ENCODE peak calls at places on chromosomes 1 and 21, in five cellular contexts. One of them, this sample, is unnamed.
A peak's percentile ranks its signal among the peaks of the same experiment; 100 is the strongest.

GRCh38 chr21:43645414-43645891 is 13.8 kb downstream of the HSF2BP start:
- DNase-seq in psoas muscle: no peak
- DNase-seq in cardiac muscle cell: peak; percentile 71
- DNase-seq in brain microvascular endothelial cell: peak; percentile 84
- DNase-seq in aorta: no peak
- DNase-seq in this sample: no peak

GRCh38 chr21:38533887-38534286 is 35.6 kb upstream of the ERG start:
- DNase-seq in cardiac muscle cell: peak; percentile 63
- DNase-seq in brain microvascular endothelial cell: no peak
- DNase-seq in aorta: no peak
- DNase-seq in psoas muscle: no peak
- DNase-seq in this sample: no peak

GRCh38 chr1:56710646-56711045 is 65.5 kb downstream of the PRKAA2 start:
- DNase-seq in cardiac muscle cell: no peak
- DNase-seq in brain microvascular endothelial cell: peak; percentile 29
- DNase-seq in psoas muscle: no peak
- DNase-seq in aorta: no peak
- DNase-seq in this sample: no peak

GRCh38 chr1:145784409-145784808 is 39.5 kb downstream of the RNF115 start:
- DNase-seq in aorta: no peak
- DNase-seq in brain microvascular endothelial cell: no peak
- DNase-seq in psoas muscle: no peak
- DNase-seq in cardiac muscle cell: peak; percentile 26
- DNase-seq in this sample: no peak

GRCh38 chr1:41811978-41812852 is 106.5 kb downstream of the HIVEP3 start:
- DNase-seq in brain microvascular endothelial cell: peak; percentile 94
- DNase-seq in aorta: no peak
- DNase-seq in psoas muscle: peak; percentile 46
- DNase-seq in cardiac muscle cell: peak; percentile 68
- DNase-seq in this sample: peak; percentile 60

GRCh38 chr21:45407629-45408247 is 2.8 kb downstream of the COL18A1 start:
- DNase-seq in brain microvascular endothelial cell: no peak
- DNase-seq in psoas muscle: peak; percentile 11
- DNase-seq in cardiac muscle cell: no peak
- DNase-seq in aorta: peak; percentile 42
- DNase-seq in this sample: peak; percentile 10

GRCh38 chr1:51527144-51527543 is 8.1 kb upstream of the EPS15 start:
- DNase-seq in cardiac muscle cell: no peak
- DNase-seq in psoas muscle: no peak
- DNase-seq in aorta: no peak
- DNase-seq in brain microvascular endothelial cell: no peak
- DNase-seq in this sample: no peak

GRCh38 chr1:158007949-158008386 is 14.5 kb downstream of the KIRREL1 start:
- DNase-seq in aorta: no peak
- DNase-seq in brain microvascular endothelial cell: no peak
- DNase-seq in psoas muscle: no peak
- DNase-seq in cardiac muscle cell: no peak
- DNase-seq in this sample: no peak

GRCh38 chr21:45581322-45581712 is 39.1 kb upstream of the SLC19A1 start:
- DNase-seq in aorta: no peak
- DNase-seq in brain microvascular endothelial cell: no peak
- DNase-seq in cardiac muscle cell: no peak
- DNase-seq in psoas muscle: no peak
- DNase-seq in this sample: no peak

GRCh38 chr1:59146056-59146455 is 150.8 kb upstream of the FGGY start:
- DNase-seq in cardiac muscle cell: no peak
- DNase-seq in brain microvascular endothelial cell: no peak
- DNase-seq in aorta: no peak
- DNase-seq in psoas muscle: no peak
- DNase-seq in this sample: no peak

GRCh38 chr21:32719085-32719484 is 8.7 kb downstream of the SYNJ1 start:
- DNase-seq in aorta: no peak
- DNase-seq in brain microvascular endothelial cell: no peak
- DNase-seq in psoas muscle: no peak
- DNase-seq in cardiac muscle cell: no peak
- DNase-seq in this sample: no peak

GRCh38 chr1:22257286-22258275 is 114.7 kb upstream of the WNT4 start:
- DNase-seq in cardiac muscle cell: no peak
- DNase-seq in brain microvascular endothelial cell: no peak
- DNase-seq in psoas muscle: no peak
- DNase-seq in aorta: no peak
- DNase-seq in this sample: no peak

GRCh38 chr1:63746129-63746864 is 27.5 kb upstream of the ROR1 start:
- DNase-seq in aorta: no peak
- DNase-seq in brain microvascular endothelial cell: peak; percentile 99
- DNase-seq in cardiac muscle cell: peak; percentile 64
- DNase-seq in psoas muscle: no peak
- DNase-seq in this sample: no peak

GRCh38 chr1:206715552-206716518 is 31.1 kb downstream of the MAPKAPK2 start:
- DNase-seq in psoas muscle: no peak
- DNase-seq in brain microvascular endothelial cell: no peak
- DNase-seq in aorta: no peak
- DNase-seq in cardiac muscle cell: no peak
- DNase-seq in this sample: peak; percentile 38

GRCh38 chr1:40232444-40232843 is 15.3 kb upstream of the TMCO2 start:
- DNase-seq in cardiac muscle cell: no peak
- DNase-seq in aorta: no peak
- DNase-seq in brain microvascular endothelial cell: no peak
- DNase-seq in psoas muscle: no peak
- DNase-seq in this sample: peak; percentile 42

GRCh38 chr1:94792876-94793605 is 27.1 kb upstream of the SLC44A3 start:
- DNase-seq in cardiac muscle cell: no peak
- DNase-seq in aorta: no peak
- DNase-seq in psoas muscle: no peak
- DNase-seq in brain microvascular endothelial cell: peak; percentile 60
- DNase-seq in this sample: no peak

GRCh38 chr1:54105736-54106269 is 47.0 kb downstream of the CDCP2 start:
- DNase-seq in aorta: no peak
- DNase-seq in brain microvascular endothelial cell: no peak
- DNase-seq in cardiac muscle cell: no peak
- DNase-seq in psoas muscle: no peak
- DNase-seq in this sample: no peak

GRCh38 chr21:39341249-39341923 is 7.5 kb downstream of the HMGN1 start:
- DNase-seq in psoas muscle: no peak
- DNase-seq in brain microvascular endothelial cell: no peak
- DNase-seq in aorta: no peak
- DNase-seq in cardiac muscle cell: no peak
- DNase-seq in this sample: no peak

GRCh38 chr1:109801791-109802135 is 38.0 kb upstream of the EPS8L3 start:
- DNase-seq in cardiac muscle cell: no peak
- DNase-seq in psoas muscle: no peak
- DNase-seq in brain microvascular endothelial cell: no peak
- DNase-seq in aorta: peak; percentile 47
- DNase-seq in this sample: no peak

GRCh38 chr1:245546875-245547274 is 392.1 kb downstream of the KIF26B start:
- DNase-seq in aorta: no peak
- DNase-seq in cardiac muscle cell: no peak
- DNase-seq in brain microvascular endothelial cell: no peak
- DNase-seq in psoas muscle: no peak
- DNase-seq in this sample: no peak

GRCh38 chr1:22283596-22283995 is 140.7 kb upstream of the WNT4 start:
- DNase-seq in psoas muscle: no peak
- DNase-seq in cardiac muscle cell: no peak
- DNase-seq in aorta: no peak
- DNase-seq in brain microvascular endothelial cell: no peak
- DNase-seq in this sample: no peak

GRCh38 chr1:77989762-77990161 is 10.9 kb upstream of the FUBP1 start:
- DNase-seq in psoas muscle: no peak
- DNase-seq in aorta: no peak
- DNase-seq in brain microvascular endothelial cell: no peak
- DNase-seq in cardiac muscle cell: no peak
- DNase-seq in this sample: no peak

GRCh38 chr1:226973371-226973897 is 33.3 kb downstream of the COQ8A start:
- DNase-seq in brain microvascular endothelial cell: no peak
- DNase-seq in aorta: no peak
- DNase-seq in psoas muscle: peak; percentile 73
- DNase-seq in cardiac muscle cell: no peak
- DNase-seq in this sample: no peak

GRCh38 chr1:30908886-30909777 is 574 bp upstream of the SDC3 start:
- DNase-seq in cardiac muscle cell: peak; percentile 46
- DNase-seq in brain microvascular endothelial cell: no peak
- DNase-seq in aorta: peak; percentile 78
- DNase-seq in psoas muscle: no peak
- DNase-seq in this sample: no peak

GRCh38 chr1:113153116-113153803 is 80.3 kb downstream of the LRIG2 start:
- DNase-seq in cardiac muscle cell: peak; percentile 6
- DNase-seq in brain microvascular endothelial cell: no peak
- DNase-seq in aorta: no peak
- DNase-seq in psoas muscle: no peak
- DNase-seq in this sample: no peak

GRCh38 chr1:17630048-17630830 is 90.7 kb downstream of the ARHGEF10L start:
- DNase-seq in aorta: peak; percentile 84
- DNase-seq in cardiac muscle cell: no peak
- DNase-seq in psoas muscle: peak; percentile 69
- DNase-seq in brain microvascular endothelial cell: no peak
- DNase-seq in this sample: no peak

GRCh38 chr1:86965012-86965826 is 50.8 kb downstream of the HS2ST1 start:
- DNase-seq in brain microvascular endothelial cell: peak; percentile 42
- DNase-seq in aorta: no peak
- DNase-seq in psoas muscle: no peak
- DNase-seq in cardiac muscle cell: peak; percentile 31
- DNase-seq in this sample: no peak

GRCh38 chr1:54774820-54775498 is 10.6 kb upstream of the PARS2 start:
- DNase-seq in psoas muscle: no peak
- DNase-seq in aorta: no peak
- DNase-seq in brain microvascular endothelial cell: peak; percentile 6
- DNase-seq in cardiac muscle cell: peak; percentile 33
- DNase-seq in this sample: no peak

GRCh38 chr1:8419861-8420260 is 101.9 kb downstream of the SLC45A1 start:
- DNase-seq in brain microvascular endothelial cell: no peak
- DNase-seq in psoas muscle: no peak
- DNase-seq in aorta: no peak
- DNase-seq in cardiac muscle cell: no peak
- DNase-seq in this sample: no peak

GRCh38 chr1:36225298-36225899 is 1.2 kb downstream of the THRAP3 start:
- DNase-seq in aorta: no peak
- DNase-seq in cardiac muscle cell: no peak
- DNase-seq in brain microvascular endothelial cell: no peak
- DNase-seq in psoas muscle: no peak
- DNase-seq in this sample: no peak

GRCh38 chr1:11653101-11653601 is 1.1 kb downstream of the FBXO2 start:
- DNase-seq in aorta: no peak
- DNase-seq in brain microvascular endothelial cell: no peak
- DNase-seq in psoas muscle: no peak
- DNase-seq in cardiac muscle cell: no peak
- DNase-seq in this sample: no peak

GRCh38 chr1:244010191-244010590 is 40.9 kb upstream of the ZBTB18 start:
- DNase-seq in cardiac muscle cell: no peak
- DNase-seq in aorta: no peak
- DNase-seq in psoas muscle: no peak
- DNase-seq in brain microvascular endothelial cell: no peak
- DNase-seq in this sample: no peak

GRCh38 chr1:111679541-111679940 is 59.7 kb downstream of the INKA2 start:
- DNase-seq in cardiac muscle cell: no peak
- DNase-seq in brain microvascular endothelial cell: no peak
- DNase-seq in aorta: no peak
- DNase-seq in psoas muscle: no peak
- DNase-seq in this sample: no peak

GRCh38 chr1:43329995-43330751 is 7.4 kb upstream of the MPL start:
- DNase-seq in psoas muscle: peak; percentile 64
- DNase-seq in aorta: peak; percentile 85
- DNase-seq in cardiac muscle cell: no peak
- DNase-seq in brain microvascular endothelial cell: peak; percentile 89
- DNase-seq in this sample: no peak

GRCh38 chr1:93350322-93350721 is 4.6 kb downstream of the DR1 start:
- DNase-seq in brain microvascular endothelial cell: no peak
- DNase-seq in aorta: no peak
- DNase-seq in cardiac muscle cell: no peak
- DNase-seq in psoas muscle: no peak
- DNase-seq in this sample: no peak
- H3K27ac ChIP-seq in brain microvascular endothelial cell: no peak overlapping the region
- H3K27ac ChIP-seq in aorta: no peak overlapping the region
- H3K27ac ChIP-seq in cardiac muscle cell: no peak overlapping the region
- H3K27ac ChIP-seq in psoas muscle: peak overlapping the region; percentile 94
- H3K27ac ChIP-seq in this sample: no peak overlapping the region

DNA sequence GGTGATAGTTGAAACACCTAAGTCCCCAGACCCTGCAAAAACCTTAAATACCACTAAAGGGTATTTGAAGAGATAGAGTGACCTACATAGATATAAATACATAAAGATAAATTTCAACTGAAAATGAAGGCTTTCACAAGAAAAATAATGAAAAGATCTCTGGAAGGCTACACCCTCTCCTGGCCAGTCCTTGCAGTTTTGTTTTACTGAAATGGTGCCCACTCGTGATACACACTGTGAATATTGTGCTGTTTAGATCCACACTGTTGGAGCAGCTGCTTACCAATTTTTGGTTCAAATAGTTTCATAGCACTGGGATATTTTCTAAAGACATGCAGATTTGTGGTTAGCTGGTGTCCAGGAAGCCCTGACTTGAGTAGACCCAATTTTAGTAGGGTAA is 31.5 kb upstream of the RNF187 start:
- DNase-seq in cardiac muscle cell: no peak
- DNase-seq in brain microvascular endothelial cell: no peak
- DNase-seq in psoas muscle: no peak
- DNase-seq in aorta: no peak
- DNase-seq in this sample: no peak
- H3K4me3 ChIP-seq in cardiac muscle cell: peak overlapping the region; percentile 54
- H3K4me3 ChIP-seq in brain microvascular endothelial cell: no peak overlapping the region
- H3K4me3 ChIP-seq in psoas muscle: no peak overlapping the region
- H3K4me3 ChIP-seq in aorta: no peak overlapping the region
- H3K4me3 ChIP-seq in this sample: no peak overlapping the region

GRCh38 chr1:25904942-25905679 is 1.1 kb downstream of the STMN1 start:
- DNase-seq in psoas muscle: peak; percentile 94
- DNase-seq in cardiac muscle cell: peak; percentile 95
- DNase-seq in brain microvascular endothelial cell: peak; percentile 84
- DNase-seq in aorta: peak; percentile 99
- DNase-seq in this sample: peak; percentile 81
- H3K36me3 ChIP-seq in psoas muscle: peaks cover 22% of the 10 kb centered on the region
- H3K36me3 ChIP-seq in cardiac muscle cell: peaks cover 35% of the 10 kb centered on the region
- H3K36me3 ChIP-seq in brain microvascular endothelial cell: peaks cover 12% of the 10 kb centered on the region
- H3K36me3 ChIP-seq in aorta: peaks cover 3% of the 10 kb centered on the region
- H3K36me3 ChIP-seq in this sample: no peaks in the 10 kb centered on the region

DNA sequence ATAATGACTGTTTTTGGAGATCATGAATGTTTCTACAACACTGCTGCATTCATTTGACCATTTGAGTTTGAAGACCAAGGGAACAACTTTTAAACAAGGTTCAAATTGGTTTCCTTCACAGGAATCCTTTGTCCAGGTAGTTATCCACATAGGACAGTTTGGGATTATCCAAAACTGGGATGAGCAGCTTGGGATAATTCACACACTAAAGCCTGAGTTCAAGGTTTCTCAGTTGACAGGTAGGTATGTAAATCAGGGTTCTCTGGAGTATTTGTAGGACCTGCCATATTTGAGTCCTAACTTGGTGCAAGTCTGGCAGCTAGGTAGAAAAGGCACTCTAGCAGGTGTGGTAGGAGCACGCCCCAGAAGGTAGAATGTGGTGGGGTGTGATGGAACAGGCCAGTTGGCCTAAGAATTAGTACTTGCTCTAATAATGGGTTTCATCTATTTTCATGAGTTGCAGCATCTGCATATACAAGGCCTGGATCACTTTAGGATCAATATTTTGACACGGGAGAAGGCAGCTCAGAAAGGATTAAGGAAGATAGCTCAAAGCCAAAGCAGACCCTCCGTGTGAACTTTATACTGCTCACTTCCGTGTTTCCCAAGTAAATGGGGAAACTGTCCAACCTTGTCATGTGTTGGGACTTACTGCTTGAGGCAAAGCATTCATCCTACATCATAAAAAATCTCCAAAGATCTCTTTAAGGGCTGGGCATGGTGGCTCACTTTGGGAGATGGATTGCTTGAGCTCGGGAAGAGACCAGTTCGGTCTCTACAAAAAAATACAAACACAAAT is 14.1 kb upstream of the RAB42 start:
- DNase-seq in brain microvascular endothelial cell: no peak
- DNase-seq in aorta: no peak
- DNase-seq in psoas muscle: no peak
- DNase-seq in cardiac muscle cell: no peak
- DNase-seq in this sample: no peak
- H3K27ac ChIP-seq in brain microvascular endothelial cell: no peak overlapping the region
- H3K27ac ChIP-seq in aorta: no peak overlapping the region
- H3K27ac ChIP-seq in psoas muscle: peak overlapping the region; percentile 16
- H3K27ac ChIP-seq in cardiac muscle cell: peak overlapping the region; percentile 8
- H3K27ac ChIP-seq in this sample: no peak overlapping the region

This sample was measured in CD8-positive, alpha-beta memory T cell.